ENCODE peak calls at places on chromosome 18, in nine cellular contexts. N, A, J, Q, B, S, C, O and P are unnamed samples.

GRCh38 chr18:30578707-30579106 is 463.8 kb downstream of the DSC3 start:
- DNase-seq in A (no peak), J (no peak), N (no peak), B (no peak), O (no peak), Q (no peak), S (no peak), C (no peak), P (no peak)

GRCh38 chr18:6951336-6952090 is 166.1 kb downstream of the LAMA1 start:
- DNase-seq in S (no peak), A (no peak), J (no peak), B (no peak), Q (no peak), N (no peak), O (no peak), C (no peak), P (no peak)

GRCh38 chr18:55546873-55547704 is 40.9 kb downstream of the TCF4 start:
- DNase-seq in C (no peak), N (no peak), B (peak), S (no peak), A (no peak), J (no peak), Q (peak), O (no peak), P (peak)

GRCh38 chr18:33577688-33578370 is at the start of gene ASXL3:
- DNase-seq in A (peak), J (peak), S (peak), C (peak), O (no peak), B (peak), Q (no peak), N (no peak), P (no peak)

GRCh38 chr18:65567372-65567771 is 183.4 kb upstream of the CDH7 start:
- DNase-seq in B (no peak), Q (no peak), S (no peak), J (no peak), C (no peak), A (no peak), N (no peak), O (no peak), P (no peak)

GRCh38 chr18:6624271-6624670 is 105.2 kb upstream of the ARHGAP28 start:
- DNase-seq in A (no peak), J (no peak), C (no peak), O (no peak), N (no peak), B (peak), S (no peak), Q (no peak), P (peak)

GRCh38 chr18:22639026-22639463 is 221.3 kb upstream of the CTAGE1 start:
- DNase-seq in O (peak), Q (peak), J (no peak), A (no peak), B (peak), S (no peak), C (no peak), N (no peak), P (no peak)

GRCh38 chr18:79982736-79983135 is 5.6 kb downstream of the TXNL4A start:
- DNase-seq in O (no peak), A (no peak), N (no peak), S (no peak), B (peak), Q (no peak), J (no peak), C (no peak), P (no peak)